ENCODE peak calls at places on chromosomes 11 and 22, in five cellular contexts. B, Y, J, O and H are unnamed samples.

GRCh38 chr22:24985824-24986214 is 33.3 kb downstream of the KIAA1671 start:
- DNase-seq in B (no peak), Y (peak), J (no peak), O (no peak), H (no peak)

GRCh38 chr11:19953342-19953741 is 206.9 kb downstream of the DBX1 start:
- DNase-seq in B (no peak), Y (peak), J (no peak), O (no peak), H (no peak)

GRCh38 chr11:63532799-63533475 is 3.7 kb upstream of the PLAAT4 start:
- DNase-seq in B (no peak), Y (no peak), J (no peak), O (no peak), H (no peak)

GRCh38 chr11:112163875-112164521 is at the start of gene IL18:
- DNase-seq in B (peak), Y (peak), J (no peak), O (peak), H (peak)

GRCh38 chr11:43680521-43681505 is at the start of gene HSD17B12:
- DNase-seq in B (peak), Y (peak), J (peak), O (peak), H (peak)

GRCh38 chr11:110113507-110113906 is 20.3 kb downstream of the ZC3H12C start:
- DNase-seq in B (no peak), Y (no peak), J (no peak), O (no peak), H (no peak)

GRCh38 chr11:61616443-61616842 is 35.6 kb upstream of the SYT7 start:
- DNase-seq in B (no peak), Y (peak), J (no peak), O (no peak), H (no peak)

GRCh38 chr11:76665172-76665571 is 5.4 kb downstream of the LRRC32 start:
- DNase-seq in B (no peak), Y (no peak), J (no peak), O (peak), H (peak)

GRCh38 chr11:45900916-45901617 is 6.0 kb downstream of the FREY1 start:
- DNase-seq in B (no peak), Y (no peak), J (no peak), O (peak), H (no peak)

GRCh38 chr22:41285441-41285819 is 557 bp downstream of the RANGAP1 start:
- DNase-seq in B (peak), Y (peak), J (no peak), O (peak), H (peak)

GRCh38 chr11:46367244-46367915 is 14.1 kb upstream of the MDK start:
- DNase-seq in B (no peak), Y (peak), J (no peak), O (peak), H (peak)

GRCh38 chr11:35151896-35152295 is 12.9 kb downstream of the CD44 start:
- DNase-seq in B (no peak), Y (no peak), J (no peak), O (no peak), H (no peak)

GRCh38 chr11:75481602-75482309 is 44.0 kb downstream of the GDPD5 start:
- DNase-seq in B (no peak), Y (no peak), J (no peak), O (peak), H (no peak)

GRCh38 chr11:64747961-64748715 is 4.2 kb upstream of the RASGRP2 start:
- DNase-seq in B (no peak), Y (peak), J (no peak), O (peak), H (peak)

GRCh38 chr11:76263657-76264056 is 57.4 kb upstream of the WNT11 start:
- DNase-seq in B (no peak), Y (no peak), J (no peak), O (no peak), H (no peak)

GRCh38 chr11:65852508-65853248 is 5.3 kb downstream of the CFL1 start:
- DNase-seq in B (no peak), Y (no peak), J (no peak), O (peak), H (peak)
- H3K4me3 ChIP-seq in B (no peak), Y (no peak), J (no peak), O (no peak), H (no peak)

DNA sequence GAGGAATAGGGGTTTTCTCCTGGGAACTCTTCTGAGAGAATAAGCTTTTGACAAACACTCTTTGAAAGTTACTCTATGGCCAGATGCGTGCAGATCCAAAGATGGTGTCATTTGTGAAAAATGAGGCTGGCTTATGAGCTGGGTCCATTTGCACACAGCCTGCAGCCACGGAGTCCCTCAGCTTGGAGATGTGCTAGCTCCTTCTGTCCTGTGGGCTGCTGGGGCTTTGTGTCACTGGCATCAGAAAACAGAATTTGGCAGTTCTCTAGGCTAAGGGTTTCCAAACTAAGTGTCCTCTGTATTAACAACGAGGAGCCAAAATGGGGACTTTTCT is 702.4 kb downstream of the NTM start:
- DNase-seq in B (no peak), Y (peak), J (no peak), O (no peak), H (no peak)
- H3K4me3 ChIP-seq in B (no peak), Y (no peak), J (no peak), O (no peak), H (no peak)

DNA sequence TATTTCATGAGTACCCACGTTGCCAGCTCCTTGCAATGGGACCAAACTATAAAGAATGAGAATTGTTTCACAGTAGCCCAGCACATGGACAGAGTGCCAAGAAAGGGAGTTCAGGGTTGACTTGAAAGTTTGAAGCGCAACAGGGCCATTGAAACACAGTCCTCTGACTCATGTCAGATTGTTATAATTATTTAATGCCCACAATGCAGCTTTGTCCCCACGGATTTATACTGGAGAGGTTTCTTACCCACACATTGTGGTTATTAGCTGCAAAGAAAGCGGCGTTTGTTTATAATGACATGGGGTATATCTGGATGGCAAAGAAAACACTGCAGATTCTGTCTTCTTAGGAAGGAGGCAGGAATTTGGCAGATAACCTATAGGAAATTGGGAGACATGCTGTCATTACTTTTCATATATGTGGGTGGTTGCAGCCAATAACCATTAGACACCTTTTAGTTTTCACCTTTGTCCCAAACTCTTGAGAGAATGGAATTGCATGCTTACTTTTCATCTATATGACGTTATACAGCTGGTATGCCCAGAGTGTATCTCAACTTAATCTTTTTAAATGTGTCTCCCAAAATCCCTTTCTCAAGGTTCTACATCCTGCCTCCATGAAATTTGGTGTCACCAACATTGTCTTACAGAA is 143.6 kb downstream of the TEAD1 start:
- DNase-seq in B (no peak), Y (no peak), J (no peak), O (no peak), H (no peak)
- H3K4me3 ChIP-seq in B (no peak), Y (no peak), J (no peak), O (no peak), H (no peak)

DNA sequence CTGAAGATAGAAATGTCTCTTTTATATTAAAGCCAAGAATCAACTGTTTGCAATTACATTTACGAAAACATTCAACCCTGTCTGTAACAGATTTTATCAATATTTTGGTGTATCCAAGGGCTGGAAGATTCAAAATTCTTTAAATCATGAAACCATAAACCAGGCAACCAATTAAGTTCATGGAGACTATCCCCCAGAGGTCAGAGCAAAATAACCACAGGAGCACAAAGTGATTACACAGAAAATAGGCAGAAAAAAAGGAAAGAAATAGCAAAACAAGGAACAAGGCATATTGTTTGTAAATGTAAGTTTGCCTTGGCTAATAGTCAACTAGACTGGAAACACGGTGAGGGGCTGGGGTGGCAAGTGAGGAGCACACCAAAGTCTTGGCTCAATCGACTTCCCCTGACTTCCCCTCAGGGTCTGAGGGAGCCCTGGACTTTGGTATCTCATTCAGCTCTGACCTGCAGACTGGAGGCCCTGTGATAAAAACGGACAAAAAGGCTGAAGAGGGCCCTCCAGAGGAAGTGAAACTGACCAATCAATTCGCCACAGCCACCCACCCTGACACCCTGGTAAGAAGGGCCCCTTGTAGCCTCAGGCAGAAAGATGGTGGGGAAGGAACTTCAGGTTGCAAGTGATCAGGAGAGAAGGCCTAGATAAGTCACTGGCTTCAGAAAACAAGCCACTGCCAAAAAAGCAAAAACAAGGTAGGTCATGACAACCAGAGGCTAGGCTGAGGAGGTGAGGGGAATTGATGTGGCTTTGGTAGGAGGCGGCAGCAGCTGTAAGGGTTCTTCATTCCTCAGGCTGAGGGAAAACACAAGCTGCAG is 1.9 kb downstream of the SIK3 start:
- DNase-seq in B (no peak), Y (no peak), J (no peak), O (no peak), H (no peak)
- H3K4me3 ChIP-seq in B (peak), Y (peak), J (peak), O (peak), H (no peak)

DNA sequence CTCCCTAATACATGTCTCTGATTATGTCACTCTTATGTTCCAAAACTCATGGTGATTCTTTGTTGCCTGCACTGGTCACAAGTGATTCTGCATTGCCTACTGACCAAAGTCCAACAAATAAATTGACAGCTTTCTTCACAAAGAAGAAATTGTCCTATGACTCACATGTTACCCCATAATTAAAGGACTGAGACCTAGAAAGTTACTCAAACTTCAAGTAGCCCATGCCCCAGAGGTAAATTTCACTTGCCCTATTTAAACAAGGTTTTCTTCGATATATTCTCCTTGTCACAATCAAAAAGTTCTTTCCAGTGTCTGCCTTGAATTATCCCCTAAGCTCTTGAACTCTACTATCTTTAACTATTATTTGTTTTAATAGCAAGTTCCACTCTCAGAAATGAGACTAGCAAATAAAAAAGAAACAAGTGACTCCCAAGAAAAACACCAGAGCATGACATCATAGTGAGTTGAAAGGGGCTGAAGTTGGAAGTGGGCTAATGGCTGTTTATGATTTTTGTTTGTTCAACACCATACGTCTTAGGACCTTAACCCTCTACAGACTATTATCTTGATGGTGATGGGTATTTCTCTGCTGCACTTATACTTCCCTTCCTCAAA is 94.5 kb upstream of the BLID start:
- DNase-seq in B (no peak), Y (no peak), J (no peak), O (no peak), H (no peak)
- H3K4me3 ChIP-seq in B (no peak), Y (no peak), J (no peak), O (no peak), H (no peak)

DNA sequence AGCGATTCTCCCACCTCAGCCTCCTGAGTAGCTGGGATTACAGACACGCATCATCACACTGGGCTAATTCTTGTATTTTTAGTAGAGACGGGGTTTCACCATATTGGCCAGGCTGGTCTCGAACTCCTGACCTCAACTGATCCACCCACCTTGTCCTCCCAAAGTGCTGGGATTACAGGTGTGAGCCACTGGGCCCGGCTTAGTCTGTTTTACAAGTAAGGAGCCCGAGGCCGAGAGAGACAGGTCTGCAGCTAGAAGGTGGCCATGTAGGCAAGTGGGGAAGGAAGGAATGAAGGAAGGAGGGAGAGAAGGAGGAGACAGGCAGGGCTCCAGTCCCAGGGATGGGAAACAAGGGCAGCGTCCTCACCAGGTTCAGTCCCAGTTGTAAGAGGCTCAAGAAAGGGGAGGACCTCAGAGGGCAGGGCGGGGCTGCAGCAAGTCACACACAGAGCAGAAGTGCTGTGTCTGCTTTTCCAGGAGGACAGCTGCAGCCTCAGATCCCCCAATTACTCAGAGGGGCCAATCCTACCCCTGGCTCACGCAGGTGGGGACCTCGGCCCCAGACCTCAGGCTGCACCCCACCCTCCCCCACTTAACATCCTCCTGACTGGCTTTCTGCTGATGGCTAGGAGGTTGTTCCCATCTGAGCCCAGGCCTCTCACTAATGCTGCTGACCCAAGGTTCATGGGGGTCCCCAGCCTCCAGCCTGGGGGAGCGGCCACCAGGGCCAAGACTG is 53.8 kb upstream of the PRR5 start:
- DNase-seq in B (no peak), Y (peak), J (no peak), O (peak), H (peak)
- H3K4me3 ChIP-seq in B (no peak), Y (no peak), J (no peak), O (no peak), H (no peak)

GRCh38 chr22:50483106-50483505 is 1.8 kb downstream of the ADM2 start:
- DNase-seq in B (no peak), Y (no peak), J (no peak), O (no peak), H (no peak)
- H3K4me3 ChIP-seq in B (no peak), Y (no peak), J (no peak), O (peak), H (no peak)